ENCODE peak calls at places on chromosomes 13 and 19, in four cellular contexts. Q is activated T-cell treated with anti-CD3 and anti-CD28 coated beads, Interleukin-2, amount 50 U/mL, for 48 hours; G is pons; F is nucleus accumbens. C is an unnamed sample.

GRCh38 chr13:114143806-114144605 is 11.6 kb upstream of the RASA3 start:
- DNase-seq in Q (peak), G (no peak), F (no peak), C (peak)

GRCh38 chr19:45253396-45254027 is 2.4 kb downstream of the MARK4 start:
- DNase-seq in Q (peak), G (no peak), F (no peak), C (no peak)

GRCh38 chr13:58884810-58885209 is 1253.3 kb downstream of the PCDH17 start:
- DNase-seq in Q (no peak), G (no peak), F (no peak), C (no peak)

GRCh38 chr13:102277286-102277685 is 124.6 kb downstream of the FGF14 start:
- DNase-seq in Q (no peak), G (no peak), F (no peak), C (no peak)

GRCh38 chr19:28424662-28425430 is 788.1 kb downstream of the UQCRFS1 start:
- DNase-seq in Q (no peak), G (no peak), F (no peak), C (no peak)

GRCh38 chr13:42575938-42576337 is 2.0 kb downstream of the TNFSF11 start:
- DNase-seq in Q (no peak), G (no peak), F (no peak), C (no peak)

GRCh38 chr13:77859450-77859849 is 59.2 kb downstream of the EDNRB start:
- DNase-seq in Q (no peak), G (no peak), F (no peak), C (no peak)

GRCh38 chr13:44368062-44368591 is 5.5 kb upstream of the SERP2 start:
- DNase-seq in Q (no peak), G (no peak), F (no peak), C (no peak)

GRCh38 chr19:38251564-38252051 is 4.6 kb downstream of the PPP1R14A start:
- DNase-seq in Q (no peak), G (peak), F (peak), C (no peak)

GRCh38 chr13:49412749-49413148 is 31.1 kb downstream of the CAB39L start:
- DNase-seq in Q (no peak), G (no peak), F (no peak), C (no peak)

GRCh38 chr19:13033244-13033643 is 38.0 kb downstream of the NFIX start:
- DNase-seq in Q (no peak), G (peak), F (no peak), C (no peak)

GRCh38 chr13:93660664-93661063 is 434.1 kb downstream of the GPC6 start:
- DNase-seq in Q (no peak), G (no peak), F (no peak), C (no peak)

GRCh38 chr19:6032827-6033226 is 54.9 kb upstream of the RANBP3 start:
- DNase-seq in Q (peak), G (no peak), F (no peak), C (peak)

GRCh38 chr19:52297601-52298358 is 811 bp downstream of the ZNF480 start:
- DNase-seq in Q (no peak), G (peak), F (no peak), C (no peak)

GRCh38 chr13:59016250-59016649 is 1147.5 kb downstream of the DIAPH3 start:
- DNase-seq in Q (no peak), G (no peak), F (no peak), C (no peak)

GRCh38 chr19:40610396-40611064 is 9.4 kb downstream of the LTBP4 start:
- DNase-seq in Q (peak), G (peak), F (peak), C (no peak)

GRCh38 chr13:79477968-79478367 is 3.0 kb upstream of the NDFIP2 start:
- DNase-seq in Q (no peak), G (peak), F (peak), C (no peak)

GRCh38 chr19:38402967-38403674 is at the start of gene FAM98C:
- DNase-seq in Q (peak), G (peak), F (peak), C (no peak)

GRCh38 chr13:30791354-30791921 is 56.1 kb downstream of the ALOX5AP start:
- DNase-seq in Q (no peak), G (no peak), F (no peak), C (no peak)

GRCh38 chr13:112898786-112899617 is 70.0 kb upstream of the MCF2L start:
- DNase-seq in Q (no peak), G (no peak), F (no peak), C (no peak)

GRCh38 chr19:48994035-48994386 is 324 bp downstream of the RUVBL2 start:
- DNase-seq in Q (no peak), G (peak), F (no peak), C (no peak)

GRCh38 chr19:54168174-54168917 is 4.6 kb downstream of the TMC4 start:
- DNase-seq in Q (peak), G (peak), F (peak), C (no peak)

GRCh38 chr19:52138614-52139290 is 986 bp downstream of the ZNF616 start:
- DNase-seq in Q (peak), G (peak), F (no peak), C (no peak)

GRCh38 chr19:43755256-43755801 is 567 bp upstream of the SMG9 start:
- DNase-seq in Q (peak), G (peak), F (peak), C (no peak)

GRCh38 chr19:55619264-55619663 is 5.1 kb downstream of the ZNF784 start:
- DNase-seq in Q (no peak), G (no peak), F (no peak), C (no peak)

GRCh38 chr13:73914119-73914518 is 220.1 kb downstream of the KLF12 start:
- DNase-seq in Q (no peak), G (no peak), F (no peak), C (no peak)

GRCh38 chr13:114078501-114079451 is 53.6 kb downstream of the RASA3 start:
- DNase-seq in Q (no peak), G (no peak), F (no peak), C (peak)

GRCh38 chr13:35874704-35875103 is 256.5 kb downstream of the DCLK1 start:
- DNase-seq in Q (no peak), G (no peak), F (no peak), C (no peak)

GRCh38 chr13:79237981-79238380 is 168.1 kb downstream of the RBM26 start:
- DNase-seq in Q (no peak), G (no peak), F (no peak), C (no peak)

GRCh38 chr19:49593233-49594113 is 2.5 kb downstream of the PRR12 start:
- DNase-seq in Q (peak), G (peak), F (peak), C (peak)

C was measured in chondrocyte.